ENCODE peak calls at places on chromosome 20, in eight cellular contexts. T is ecto neural progenitor cell, P is AG08395, A is Caki2, X is heart left ventricle, H is GOT3, E is HS-27A, L is left cardiac atrium. S is an unnamed sample.

GRCh38 chr20:53568351-53568750 is 25.3 kb downstream of the ZNF217 start:
- DNase-seq in T (no peak), P (no peak), A (no peak), X (no peak), H (no peak), E (no peak), L (no peak), S (no peak)

GRCh38 chr20:53774487-53775203 is 181.0 kb upstream of the ZNF217 start:
- DNase-seq in T (no peak), P (peak), A (peak), X (no peak), H (peak), E (peak), L (no peak), S (no peak)

GRCh38 chr20:54510546-54511129 is 35.2 kb downstream of the DOK5 start:
- DNase-seq in T (peak), P (no peak), A (no peak), X (peak), H (no peak), E (no peak), L (peak), S (no peak)

GRCh38 chr20:64222273-64222672 is 33.3 kb upstream of the PCMTD2 start:
- DNase-seq in T (no peak), P (no peak), A (no peak), X (no peak), H (no peak), E (no peak), L (no peak), S (no peak)

GRCh38 chr20:31860431-31861345 is 9.6 kb downstream of the DUSP15 start:
- DNase-seq in T (peak), P (peak), A (peak), X (peak), H (no peak), E (no peak), L (no peak), S (no peak)

GRCh38 chr20:59184880-59185447 is 21.3 kb downstream of the ZNF831 start:
- DNase-seq in T (no peak), P (no peak), A (no peak), X (no peak), H (no peak), E (no peak), L (no peak), S (no peak)

GRCh38 chr20:8903655-8904605 is 165.0 kb upstream of the PLCB4 start:
- DNase-seq in T (no peak), P (no peak), A (no peak), X (no peak), H (no peak), E (no peak), L (no peak), S (no peak)

GRCh38 chr20:22555791-22556564 is 28.4 kb downstream of the FOXA2 start:
- DNase-seq in T (no peak), P (no peak), A (no peak), X (no peak), H (no peak), E (no peak), L (no peak), S (no peak)

GRCh38 chr20:23235173-23236027 is 115.2 kb upstream of the NXT1 start:
- DNase-seq in T (peak), P (peak), A (peak), X (peak), H (no peak), E (no peak), L (peak), S (peak)

GRCh38 chr20:24735263-24735662 is 213.8 kb upstream of the CST7 start:
- DNase-seq in T (peak), P (no peak), A (no peak), X (no peak), H (no peak), E (no peak), L (no peak), S (no peak)

GRCh38 chr20:56761393-56761792 is 132.3 kb downstream of the TFAP2C start:
- DNase-seq in T (no peak), P (no peak), A (no peak), X (no peak), H (no peak), E (no peak), L (no peak), S (no peak)

GRCh38 chr20:46954490-46955038 is 59.9 kb downstream of the EYA2 start:
- DNase-seq in T (no peak), P (peak), A (no peak), X (no peak), H (peak), E (peak), L (no peak), S (no peak)

GRCh38 chr20:34538671-34539123 is 19.8 kb upstream of the MAP1LC3A start:
- DNase-seq in T (no peak), P (peak), A (no peak), X (peak), H (no peak), E (no peak), L (peak), S (no peak)

GRCh38 chr20:1062334-1063015 is 55.9 kb upstream of the PSMF1 start:
- DNase-seq in T (peak), P (no peak), A (no peak), X (no peak), H (no peak), E (no peak), L (no peak), S (no peak)

GRCh38 chr20:36086767-36087166 is 67.8 kb upstream of the EPB41L1 start:
- DNase-seq in T (no peak), P (no peak), A (peak), X (no peak), H (no peak), E (no peak), L (no peak), S (no peak)

GRCh38 chr20:23248524-23248923 is 102.1 kb upstream of the NXT1 start:
- DNase-seq in T (no peak), P (no peak), A (no peak), X (no peak), H (no peak), E (no peak), L (no peak), S (no peak)

GRCh38 chr20:58224974-58225373 is 3.5 kb downstream of the ANKRD60 start:
- DNase-seq in T (no peak), P (peak), A (no peak), X (no peak), H (no peak), E (no peak), L (no peak), S (no peak)

GRCh38 chr20:59627298-59627697 is 23.0 kb downstream of the PHACTR3 start:
- DNase-seq in T (no peak), P (no peak), A (no peak), X (no peak), H (no peak), E (no peak), L (no peak), S (no peak)

GRCh38 chr20:58402827-58403226 is 13.8 kb downstream of the VAPB start:
- DNase-seq in T (no peak), P (no peak), A (no peak), X (no peak), H (no peak), E (no peak), L (no peak), S (no peak)

GRCh38 chr20:3436864-3437574 is 29.6 kb upstream of the DNAAF9 start:
- DNase-seq in T (no peak), P (no peak), A (peak), X (no peak), H (no peak), E (no peak), L (no peak), S (no peak)

GRCh38 chr20:6502219-6502618 is 265.3 kb upstream of the BMP2 start:
- DNase-seq in T (no peak), P (no peak), A (no peak), X (no peak), H (no peak), E (no peak), L (no peak), S (no peak)

GRCh38 chr20:4772132-4772531 is 50.4 kb downstream of the PRND start:
- DNase-seq in T (no peak), P (no peak), A (no peak), X (no peak), H (no peak), E (no peak), L (no peak), S (no peak)

GRCh38 chr20:56429941-56430340 is 17.9 kb downstream of the CASS4 start:
- DNase-seq in T (no peak), P (no peak), A (no peak), X (no peak), H (no peak), E (no peak), L (no peak), S (no peak)

GRCh38 chr20:61414455-61414991 is 162.5 kb downstream of the CDH4 start:
- DNase-seq in T (no peak), P (no peak), A (no peak), X (no peak), H (no peak), E (no peak), L (no peak), S (no peak)

GRCh38 chr20:40861427-40862008 is 167.1 kb upstream of the TOP1 start:
- DNase-seq in T (no peak), P (no peak), A (no peak), X (no peak), H (no peak), E (no peak), L (no peak), S (no peak)

GRCh38 chr20:47355489-47356219 is 845 bp downstream of the ZMYND8 start:
- DNase-seq in T (no peak), P (no peak), A (peak), X (no peak), H (no peak), E (no peak), L (no peak), S (no peak)

GRCh38 chr20:25270829-25271251 is 23.0 kb downstream of the PYGB start:
- DNase-seq in T (no peak), P (no peak), A (no peak), X (no peak), H (no peak), E (no peak), L (peak), S (no peak)